ENCODE peak calls at places on chromosomes 2 and 18, in four cellular contexts. Z is transverse colon, R is cardiac muscle cell, N is MM.1S. K is an unnamed sample.

GRCh38 chr2:169625781-169626180 is 41.6 kb downstream of the PPIG start:
- DNase-seq in R (no peak), Z (no peak), N (no peak), K (no peak)

GRCh38 chr18:32548688-32549087 is 78.0 kb upstream of the GAREM1 start:
- DNase-seq in Z (no peak), N (no peak), R (peak; percentile 34), K (no peak)

GRCh38 chr18:50218432-50219197 is 23.7 kb upstream of the MYO5B start:
- DNase-seq in Z (peak; percentile 56), N (peak; percentile 54), R (peak; percentile 8), K (peak; percentile 40)

GRCh38 chr2:10222-10875 is 36.0 kb downstream of the FAM110C start:
- DNase-seq in Z (no peak), R (peak; percentile 35), N (no peak), K (peak; percentile 67)

GRCh38 chr2:64627860-64628841 is 25.6 kb downstream of the SERTAD2 start:
- DNase-seq in R (no peak), Z (no peak), N (no peak), K (no peak)

GRCh38 chr2:212052412-212053159 is 486.0 kb downstream of the ERBB4 start:
- DNase-seq in Z (no peak), N (peak; percentile 88), R (no peak), K (no peak)

GRCh38 chr18:52345428-52345827 is 5.4 kb downstream of the DCC start:
- DNase-seq in R (no peak), N (no peak), Z (no peak), K (no peak)

GRCh38 chr2:211093743-211094303 is 537.4 kb downstream of the CPS1 start:
- DNase-seq in N (peak; percentile 51), Z (no peak), R (peak; percentile 15), K (no peak)

GRCh38 chr18:50917021-50917420 is 38.1 kb downstream of the ME2 start:
- DNase-seq in N (no peak), Z (no peak), R (no peak), K (no peak)

GRCh38 chr2:9737053-9737875 is 106.0 kb upstream of the TAF1B start:
- DNase-seq in R (no peak), Z (no peak), N (peak; percentile 48), K (no peak)

GRCh38 chr18:50836521-50836957 is 16.7 kb upstream of the MRO start:
- DNase-seq in R (no peak), Z (no peak), N (peak; percentile 38), K (no peak)

GRCh38 chr2:34545486-34546136 is 946.5 kb upstream of the FAM98A start:
- DNase-seq in Z (no peak), N (no peak), R (no peak), K (no peak)

GRCh38 chr2:44707945-44708645 is 233.4 kb upstream of the SIX3 start:
- DNase-seq in R (peak; percentile 23), N (peak; percentile 53), Z (no peak), K (no peak)

GRCh38 chr18:79465392-79465991 is 69.8 kb downstream of the NFATC1 start:
- DNase-seq in N (peak; percentile 8), Z (peak; percentile 43), R (peak; percentile 65), K (no peak)

GRCh38 chr18:21264651-21265050 is 22.6 kb downstream of the GREB1L start:
- DNase-seq in N (no peak), R (peak; percentile 34), Z (peak; percentile 8), K (no peak)

GRCh38 chr2:216082805-216083204 is 1.1 kb downstream of the TMEM169 start:
- DNase-seq in R (peak; percentile 13), Z (peak; percentile 14), N (no peak), K (no peak)

GRCh38 chr2:240464514-240465241 is 29.2 kb downstream of the GPC1 start:
- DNase-seq in Z (no peak), R (no peak), N (no peak), K (no peak)

GRCh38 chr2:241858206-241859016 is at the start of gene PDCD1:
- DNase-seq in R (peak; percentile 24), Z (peak; percentile 47), N (peak; percentile 79), K (peak; percentile 47)

GRCh38 chr2:11766016-11766415 is 19.6 kb downstream of the LPIN1 start:
- DNase-seq in Z (no peak), N (no peak), R (no peak), K (no peak)

GRCh38 chr2:106701134-106701994 is 184.6 kb downstream of the ST6GAL2 start:
- DNase-seq in N (no peak), Z (peak; percentile 60), R (no peak), K (no peak)

GRCh38 chr2:62724106-62724505 is 18.6 kb downstream of the EHBP1 start:
- DNase-seq in R (no peak), Z (no peak), N (no peak), K (no peak)

GRCh38 chr18:58194028-58194427 is 150.0 kb downstream of the NEDD4L start:
- DNase-seq in N (no peak), R (peak; percentile 57), Z (no peak), K (peak; percentile 49)

GRCh38 chr18:58195278-58195721 is 151.3 kb downstream of the NEDD4L start:
- DNase-seq in Z (peak; percentile 64), R (peak; percentile 37), N (no peak), K (no peak)

GRCh38 chr18:58201268-58201667 is 157.2 kb downstream of the NEDD4L start:
- DNase-seq in Z (no peak), N (no peak), R (no peak), K (no peak)

GRCh38 chr18:58196164-58196563 is 152.1 kb downstream of the NEDD4L start:
- DNase-seq in Z (no peak), N (no peak), R (no peak), K (no peak)

DNA sequence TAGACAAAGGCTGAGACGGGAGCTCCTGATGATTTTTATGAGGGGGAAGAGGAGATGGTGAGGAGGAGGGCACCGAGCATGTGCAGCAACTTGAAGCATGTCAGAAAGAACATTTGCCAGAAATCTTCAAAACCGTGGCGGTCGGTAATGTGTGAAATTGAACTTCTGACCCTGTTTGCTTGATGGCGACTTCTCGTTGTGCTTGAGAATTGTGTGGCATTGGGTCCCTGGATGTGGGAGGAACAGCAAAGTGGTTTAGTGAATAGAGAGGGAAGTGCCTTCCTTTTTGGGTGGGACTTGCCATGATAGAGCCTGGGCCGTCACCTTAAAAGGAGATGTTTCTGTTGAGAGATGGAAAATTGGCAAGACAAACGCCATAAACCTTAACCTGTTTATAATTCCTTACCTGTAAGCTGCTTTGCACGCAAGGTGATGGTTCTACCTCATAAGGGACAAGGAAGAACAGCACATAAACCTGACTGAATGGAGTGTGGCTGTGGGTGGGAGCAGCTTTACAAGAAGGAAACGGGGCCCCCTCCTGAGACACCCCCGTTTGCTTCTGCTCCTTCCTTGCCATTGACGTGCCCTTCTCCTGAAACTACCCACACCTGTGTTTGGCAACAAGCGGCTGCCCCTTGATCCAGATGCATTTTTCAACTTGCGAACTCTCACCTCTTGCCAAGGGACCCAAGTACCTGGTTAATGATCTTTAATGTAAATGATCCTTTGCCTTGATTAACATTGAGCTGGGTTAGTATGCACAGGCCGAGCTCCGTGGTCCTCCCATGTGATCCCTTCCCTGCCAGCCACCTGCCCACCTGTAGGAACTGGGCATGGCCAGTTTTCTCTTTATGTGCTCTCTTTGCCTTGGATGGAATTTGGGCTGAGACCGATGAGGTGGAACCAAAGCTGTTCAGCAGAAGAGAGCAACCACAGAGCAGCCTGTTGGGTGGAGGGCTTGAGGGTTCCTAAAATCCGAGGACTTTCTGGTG is 153.2 kb downstream of the NEDD4L start:
- DNase-seq in R (no peak), N (no peak), Z (peak; percentile 38), K (no peak)
- H3K4me3 ChIP-seq in R (no peak overlapping the region), N (no peak overlapping the region), Z (no peak overlapping the region), K (no peak overlapping the region)

GRCh38 chr2:165147201-165148045 is 56.4 kb downstream of the SCN3A start:
- DNase-seq in R (no peak), Z (no peak), N (peak; percentile 51), K (no peak)

GRCh38 chr2:165144315-165144714 is 59.5 kb downstream of the SCN3A start:
- DNase-seq in R (no peak), Z (no peak), N (peak; percentile 48), K (no peak)

DNA sequence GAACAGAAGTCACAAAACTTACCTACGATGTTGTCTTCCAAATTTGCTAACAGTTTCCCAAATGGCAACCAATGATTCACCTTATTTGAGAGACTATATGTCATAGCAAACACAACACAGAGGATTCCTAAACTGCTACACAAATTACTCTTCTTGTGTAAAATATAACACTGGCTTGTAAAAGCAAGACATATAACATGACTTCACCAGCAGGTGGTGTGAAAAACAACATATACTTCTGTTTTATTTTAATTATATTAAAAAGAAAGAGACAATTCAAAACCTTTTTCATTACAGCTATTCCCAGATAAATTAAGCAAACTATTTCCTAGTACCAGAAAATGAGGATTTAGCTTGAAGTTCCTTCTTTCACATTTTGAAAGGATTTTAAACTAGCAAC is 62.2 kb downstream of the SCN3A start:
- DNase-seq in Z (no peak), N (peak; percentile 16), R (no peak), K (no peak)
- TF ChIP-seq CTCF in Z (no peak), N (peak; percentile 29), R (no peak), K (no peak)

GRCh38 chr2:231923951-231924888 is 2.0 kb downstream of the NPPC start:
- DNase-seq in Z (no peak), R (no peak), N (no peak), K (no peak)

GRCh38 chr2:231920366-231920765 is 5.8 kb downstream of the NPPC start:
- DNase-seq in Z (no peak), R (no peak), N (no peak), K (no peak)

GRCh38 chr2:231920795-231921194 is 5.4 kb downstream of the NPPC start:
- DNase-seq in N (no peak), Z (no peak), R (no peak), K (no peak)

GRCh38 chr2:231922945-231923344 is 3.3 kb downstream of the NPPC start:
- DNase-seq in N (no peak), R (no peak), Z (no peak), K (no peak)

DNA sequence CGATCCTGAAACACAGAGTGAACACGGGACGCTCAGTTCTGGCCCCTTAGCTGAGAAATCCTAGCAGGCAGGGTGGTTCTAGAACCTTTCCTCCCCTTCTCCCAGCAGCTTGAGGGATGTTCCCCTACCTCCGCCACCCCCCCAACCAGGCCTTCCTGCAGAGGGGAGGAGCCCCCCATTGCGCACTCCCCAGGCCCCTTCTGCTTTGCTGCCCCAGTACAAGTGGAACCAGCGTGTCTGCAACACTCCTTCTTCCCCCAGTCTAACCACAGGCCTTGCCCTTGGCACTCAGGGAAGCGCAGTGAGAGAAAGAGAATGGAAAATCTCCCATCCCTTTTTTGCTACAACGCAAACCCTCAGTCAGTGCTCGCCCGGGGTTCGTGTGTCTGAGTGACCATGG is 3.9 kb downstream of the NPPC start:
- DNase-seq in R (no peak), Z (no peak), N (no peak), K (no peak)
- H3K27me3 ChIP-seq in R (peaks cover 55% of the 10 kb centered on the region), Z (peaks cover 53% of the 10 kb centered on the region), N (no peaks in the 10 kb centered on the region), K (no peaks in the 10 kb centered on the region)

DNA sequence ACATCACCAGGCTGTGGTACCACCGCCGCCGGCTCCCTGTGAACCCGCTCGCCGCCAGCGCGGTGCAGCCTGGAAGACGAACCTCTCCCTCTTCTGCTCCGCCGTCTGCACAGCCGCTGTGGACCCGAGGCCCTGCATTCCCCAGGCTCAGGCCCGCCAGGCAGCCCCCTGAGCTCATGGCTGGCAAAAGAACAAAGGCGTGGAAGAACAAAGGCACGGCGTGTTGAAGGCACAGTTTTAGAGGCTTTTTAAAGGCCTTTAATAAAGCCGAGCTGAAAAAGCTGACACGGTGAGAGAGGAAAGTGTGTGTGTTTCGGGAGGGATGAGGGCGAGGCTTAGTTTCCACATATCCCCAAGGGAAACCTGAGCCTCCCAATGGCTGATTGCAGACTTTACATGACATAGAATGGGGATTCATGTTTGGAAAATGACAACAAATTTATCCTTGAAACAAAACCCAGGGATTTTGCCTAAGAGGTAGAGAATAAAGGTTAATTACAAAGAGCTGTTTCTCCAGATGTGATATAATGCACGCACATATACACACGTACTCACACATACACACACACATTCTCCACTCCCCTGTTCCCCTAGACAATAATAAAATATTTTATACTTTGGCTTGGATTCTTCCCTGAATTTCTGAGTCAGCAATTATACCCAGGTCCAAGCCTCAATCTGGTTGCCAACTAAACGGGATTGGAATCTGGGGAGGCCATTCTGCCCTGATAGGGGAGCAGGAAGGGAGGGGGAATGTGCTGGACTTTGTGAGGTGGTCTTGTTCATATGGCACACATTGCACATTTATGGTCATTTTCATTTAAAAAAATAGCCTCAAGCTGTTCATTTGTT is 39.7 kb downstream of the RFX8 start:
- DNase-seq in Z (no peak), N (no peak), R (no peak), K (no peak)
- H3K4me3 ChIP-seq in Z (no peak overlapping the region), N (no peak overlapping the region), R (no peak overlapping the region), K (peak overlapping the region; percentile 23)